ENCODE peak calls at places on chromosomes 7 and 10, in nine cellular contexts. V is C1 segment of cervical spinal cord; K is GM12892; D is stimulated activated CD4-positive, alpha-beta T cell treated with anti-CD3 and anti-CD28 coated beads, Interleukin-4, amount 100 ng/mL, for 1 hour; O is activated CD4-positive, alpha-beta T cell treated with anti-CD3 and anti-CD28 coated beads, Interleukin-2, amount 10 ng/mL, durations not matched to agents 7 days and 5 days; B is DMS 273 treated with DMSO at 0.1 percent for 48 hours; H is HS-5; C is progenitor cell of endocrine pancreas; W is nucleus accumbens. P is an unnamed sample.

GRCh38 chr10:5234106-5234877 is 37.7 kb downstream of the AKR1C4 start:
- DNase-seq in B (no peak), V (no peak), O (no peak), C (no peak), D (no peak), K (no peak), H (peak), W (no peak), P (no peak)

GRCh38 chr10:11655839-11656238 is 44.4 kb upstream of the USP6NL start:
- DNase-seq in W (no peak), D (no peak), H (no peak), O (no peak), B (no peak), K (no peak), V (no peak), C (no peak), P (no peak)

GRCh38 chr10:93464826-93465388 is 17.2 kb downstream of the MYOF start:
- DNase-seq in C (no peak), V (no peak), K (no peak), W (no peak), H (no peak), B (no peak), O (no peak), D (no peak), P (no peak)

GRCh38 chr10:78218833-78219490 is 185.3 kb downstream of the RPS24 start:
- DNase-seq in K (no peak), B (no peak), O (no peak), W (no peak), C (peak), D (no peak), H (no peak), V (no peak), P (no peak)

GRCh38 chr10:103658049-103658577 is 164.6 kb downstream of the NEURL1 start:
- DNase-seq in K (no peak), D (no peak), B (no peak), C (no peak), H (no peak), V (no peak), O (no peak), W (no peak), P (no peak)

GRCh38 chr7:47291461-47292051 is 290.4 kb downstream of the TNS3 start:
- DNase-seq in K (no peak), W (no peak), V (no peak), D (no peak), H (peak), B (no peak), O (no peak), C (no peak), P (no peak)

GRCh38 chr10:50415292-50415691 is 164.0 kb upstream of the ASAH2 start:
- DNase-seq in C (no peak), H (no peak), D (no peak), W (no peak), O (no peak), K (no peak), B (no peak), V (no peak), P (no peak)

GRCh38 chr7:84647797-84648762 is 453.5 kb upstream of the SEMA3A start:
- DNase-seq in K (no peak), O (no peak), C (no peak), W (no peak), H (peak), D (no peak), V (no peak), B (no peak), P (no peak)

GRCh38 chr7:8433477-8434289 is at the start of gene NXPH1:
- DNase-seq in V (no peak), H (no peak), O (no peak), C (peak), D (no peak), W (no peak), K (peak), B (peak), P (peak)

GRCh38 chr10:44391981-44392380 is 7.1 kb upstream of the CXCL12 start:
- DNase-seq in V (no peak), C (no peak), O (no peak), B (no peak), W (no peak), D (no peak), H (no peak), K (no peak), P (no peak)

GRCh38 chr7:28754027-28754426 is 204.1 kb downstream of the TRIL start:
- DNase-seq in O (no peak), K (no peak), C (no peak), V (no peak), H (no peak), D (no peak), B (peak), W (peak), P (no peak)

GRCh38 chr7:148916186-148916585 is 32.1 kb upstream of the EZH2 start:
- DNase-seq in H (no peak), K (no peak), V (no peak), C (no peak), O (no peak), B (no peak), D (no peak), W (no peak), P (no peak)

GRCh38 chr7:108525327-108525984 is 479 bp downstream of the PNPLA8 start:
- DNase-seq in K (no peak), H (peak), O (no peak), B (peak), C (no peak), V (no peak), W (no peak), D (no peak), P (no peak)

GRCh38 chr7:29243777-29244655 is 49.4 kb downstream of the CHN2 start:
- DNase-seq in C (no peak), O (peak), W (no peak), V (no peak), D (peak), B (no peak), K (no peak), H (no peak), P (no peak)

GRCh38 chr10:7274293-7274692 is 136.5 kb downstream of the SFMBT2 start:
- DNase-seq in K (no peak), W (no peak), C (no peak), H (no peak), V (no peak), B (no peak), O (no peak), D (no peak), P (peak)

GRCh38 chr10:5892007-5892406 is 2.0 kb downstream of the FBH1 start:
- DNase-seq in C (no peak), K (no peak), W (no peak), O (no peak), D (no peak), H (no peak), V (no peak), B (no peak), P (no peak)

GRCh38 chr10:91566142-91566541 is 66.7 kb downstream of the PPP1R3C start:
- DNase-seq in K (no peak), W (no peak), V (no peak), H (no peak), C (no peak), O (no peak), B (no peak), D (no peak), P (no peak)

GRCh38 chr10:17169807-17170206 is 31.7 kb downstream of the TRDMT1 start:
- DNase-seq in H (no peak), K (no peak), O (no peak), W (no peak), C (no peak), B (no peak), D (no peak), V (no peak), P (no peak)

GRCh38 chr7:73829921-73830617 is 727 bp upstream of the CLDN4 start:
- DNase-seq in W (no peak), K (no peak), O (no peak), V (no peak), H (no peak), D (no peak), C (no peak), B (no peak), P (no peak)

GRCh38 chr10:128268015-128268722 is 141.9 kb upstream of the MKI67 start:
- DNase-seq in D (no peak), B (no peak), V (no peak), C (peak), O (no peak), K (no peak), W (peak), H (no peak), P (peak)

GRCh38 chr7:79241288-79242055 is 212.0 kb downstream of the MAGI2 start:
- DNase-seq in D (no peak), K (no peak), B (no peak), W (no peak), C (no peak), V (no peak), O (no peak), H (peak), P (no peak)

GRCh38 chr7:112143567-112143966 is 62.6 kb downstream of the DOCK4 start:
- DNase-seq in K (no peak), W (no peak), H (peak), B (no peak), O (no peak), C (no peak), D (no peak), V (no peak), P (no peak)

GRCh38 chr7:120583835-120584586 is 273.9 kb downstream of the TSPAN12 start:
- DNase-seq in W (no peak), B (no peak), K (no peak), D (no peak), O (no peak), V (no peak), H (peak), C (no peak), P (no peak)

GRCh38 chr7:135706858-135707569 is 21.0 kb downstream of the SLC13A4 start:
- DNase-seq in B (no peak), K (no peak), O (no peak), C (no peak), V (no peak), H (no peak), W (no peak), D (no peak), P (no peak)

GRCh38 chr10:114458955-114459354 is 54.7 kb upstream of the AFAP1L2 start:
- DNase-seq in H (no peak), K (peak), D (peak), C (no peak), V (no peak), O (no peak), W (no peak), B (no peak), P (peak)

GRCh38 chr7:122268101-122268500 is 36.4 kb downstream of the FEZF1 start:
- DNase-seq in K (no peak), H (no peak), W (no peak), D (no peak), O (no peak), V (no peak), B (no peak), C (no peak), P (no peak)

GRCh38 chr7:24731313-24731712 is 26.0 kb downstream of the GSDME start:
- DNase-seq in K (no peak), O (no peak), D (no peak), B (no peak), V (no peak), C (no peak), W (no peak), H (no peak), P (no peak)

GRCh38 chr7:121800916-121801675 is 71.9 kb upstream of the PTPRZ1 start:
- DNase-seq in D (no peak), W (no peak), H (no peak), O (no peak), C (no peak), V (no peak), B (no peak), K (no peak), P (no peak)

GRCh38 chr10:15427836-15428414 is 56.8 kb upstream of the FAM171A1 start:
- DNase-seq in B (peak), H (no peak), K (no peak), V (no peak), W (no peak), C (no peak), O (no peak), D (no peak), P (peak)

GRCh38 chr10:26637521-26638275 is 59.8 kb upstream of the PDSS1 start:
- DNase-seq in H (no peak), C (no peak), D (no peak), W (no peak), V (no peak), B (no peak), K (no peak), O (no peak), P (no peak)

GRCh38 chr7:86645174-86645566 is 1.5 kb downstream of the GRM3 start:
- DNase-seq in V (no peak), D (no peak), W (no peak), H (no peak), B (no peak), K (no peak), C (no peak), O (no peak), P (peak)